ENCODE peak calls at places on chromosomes 11 and 22, in seven cellular contexts. B, Q, R, M, H, K and Y are unnamed samples. For H3K4me1, the result is how much of the 10 kb centered on the place peaks cover.

GRCh38 chr11:86192858-86193257 is 51.7 kb upstream of the EED start:
- DNase-seq in B (no peak), Q (no peak), R (no peak), M (no peak), H (no peak), K (no peak), Y (no peak)

GRCh38 chr11:2580444-2581050 is 119.2 kb downstream of the KCNQ1OT1 start:
- DNase-seq in B (no peak), Q (peak), R (no peak), M (no peak), H (peak), K (no peak), Y (peak)

GRCh38 chr22:19841641-19842385 is 12.9 kb downstream of the GNB1L start:
- DNase-seq in B (no peak), Q (no peak), R (no peak), M (no peak), H (no peak), K (no peak), Y (no peak)

GRCh38 chr11:3807856-3808845 is at the start of gene PGAP2:
- DNase-seq in B (peak), Q (peak), R (peak), M (peak), H (no peak), K (peak), Y (peak)

GRCh38 chr11:9568854-9569587 is 4.4 kb upstream of the WEE1 start:
- DNase-seq in B (peak), Q (peak), R (peak), M (peak), H (no peak), K (peak), Y (peak)

GRCh38 chr22:23233084-23233501 is 52.8 kb downstream of the BCR start:
- DNase-seq in B (no peak), Q (peak), R (no peak), M (no peak), H (no peak), K (no peak), Y (peak)

GRCh38 chr11:67629386-67630229 is at the start of gene NUDT8:
- DNase-seq in B (peak), Q (peak), R (peak), M (peak), H (no peak), K (peak), Y (peak)

GRCh38 chr11:31780078-31780971 is 30.8 kb downstream of the PAX6 start:
- DNase-seq in B (no peak), Q (no peak), R (no peak), M (no peak), H (no peak), K (no peak), Y (no peak)

GRCh38 chr11:134343646-134344045 is 11.9 kb downstream of the GLB1L2 start:
- DNase-seq in B (no peak), Q (no peak), R (no peak), M (no peak), H (peak), K (peak), Y (no peak)

GRCh38 chr11:26849009-26849408 is 127.1 kb upstream of the SLC5A12 start:
- DNase-seq in B (no peak), Q (no peak), R (no peak), M (no peak), H (no peak), K (no peak), Y (peak)

GRCh38 chr11:22347857-22348496 is 9.8 kb downstream of the SLC17A6 start:
- DNase-seq in B (no peak), Q (no peak), R (no peak), M (no peak), H (no peak), K (no peak), Y (no peak)

GRCh38 chr22:32837803-32838202 is 36.3 kb downstream of the TIMP3 start:
- DNase-seq in B (no peak), Q (no peak), R (no peak), M (no peak), H (no peak), K (no peak), Y (no peak)

GRCh38 chr11:118914178-118914918 is 11.4 kb downstream of the BCL9L start:
- DNase-seq in B (peak), Q (peak), R (peak), M (no peak), H (no peak), K (no peak), Y (peak)

GRCh38 chr22:43263645-43264514 is 76.9 kb upstream of the TTLL12 start:
- DNase-seq in B (no peak), Q (no peak), R (peak), M (peak), H (no peak), K (peak), Y (peak)

GRCh38 chr11:27861706-27862430 is 161.6 kb upstream of the BDNF start:
- DNase-seq in B (peak), Q (no peak), R (peak), M (no peak), H (no peak), K (no peak), Y (no peak)

GRCh38 chr11:3840870-3841425 is at the start of gene RHOG:
- DNase-seq in B (peak), Q (peak), R (peak), M (peak), H (peak), K (peak), Y (peak)

GRCh38 chr11:84549221-84549620 is 1077.9 kb downstream of the DLG2 start:
- DNase-seq in B (no peak), Q (no peak), R (no peak), M (peak), H (no peak), K (no peak), Y (no peak)

GRCh38 chr11:3049430-3050243 is 7.6 kb downstream of the CARS1 start:
- DNase-seq in B (peak), Q (no peak), R (peak), M (peak), H (no peak), K (peak), Y (peak)

GRCh38 chr11:112856133-112856532 is 105.1 kb upstream of the NCAM1 start:
- DNase-seq in B (no peak), Q (no peak), R (no peak), M (no peak), H (no peak), K (no peak), Y (no peak)

GRCh38 chr11:39221739-39222138 is 2237.7 kb downstream of the LRRC4C start:
- DNase-seq in B (peak), Q (no peak), R (no peak), M (no peak), H (no peak), K (no peak), Y (no peak)

GRCh38 chr11:110691961-110692360 is 20.3 kb downstream of the ARHGAP20 start:
- DNase-seq in B (no peak), Q (no peak), R (no peak), M (no peak), H (no peak), K (no peak), Y (no peak)

DNA sequence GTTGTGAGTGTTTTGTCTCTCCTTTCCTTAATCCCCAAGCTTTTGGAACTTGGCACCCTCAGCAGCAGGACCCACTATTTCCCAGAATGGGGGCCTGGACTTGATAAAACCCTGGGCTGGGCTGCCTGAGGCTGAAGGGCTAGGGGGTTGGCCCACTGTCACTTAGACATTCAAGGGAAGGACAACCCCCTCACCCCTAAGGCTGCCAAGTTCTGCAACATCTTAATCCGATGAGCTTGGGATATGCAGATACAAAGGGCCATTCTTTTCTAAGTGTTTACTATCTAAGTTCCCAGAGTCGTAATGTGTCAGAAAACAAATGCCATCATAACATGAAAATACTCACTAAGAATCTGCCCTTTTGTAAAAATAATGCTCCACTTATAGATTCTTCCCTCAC is 42.9 kb downstream of the IRAG1 start:
- DNase-seq in B (no peak), Q (no peak), R (no peak), M (no peak), H (no peak), K (no peak), Y (no peak)
- H3K4me1 ChIP-seq in B (under half), Q (under half), R (under half), M (under half), H (half or more), K (under half), Y (under half)

DNA sequence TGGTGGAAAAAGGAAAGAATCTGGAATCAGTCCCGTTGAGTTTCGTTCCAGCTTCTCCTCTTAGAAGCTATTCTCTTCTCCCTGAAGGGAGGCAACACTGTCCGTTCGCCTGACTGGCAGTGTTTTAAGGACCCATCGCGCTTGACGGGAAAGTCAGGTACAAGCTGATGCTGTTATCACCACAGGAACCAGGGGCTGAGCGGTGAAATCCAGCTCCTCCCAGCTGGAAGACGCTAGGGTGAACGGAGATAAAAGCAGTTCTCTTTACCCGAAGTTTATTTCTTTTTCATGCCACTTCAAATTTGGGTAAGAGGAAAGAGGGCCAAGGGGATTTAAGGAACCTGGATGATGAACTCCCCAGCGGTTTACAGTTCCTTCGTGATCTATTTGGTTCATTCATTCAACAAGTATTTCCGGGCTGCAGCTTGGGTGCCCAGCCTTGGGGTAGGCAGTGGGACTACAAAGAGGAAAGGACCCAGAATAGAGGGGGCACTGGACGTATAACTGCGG is 551 bp upstream of the DEUP1 start:
- DNase-seq in B (no peak), Q (peak), R (no peak), M (no peak), H (no peak), K (no peak), Y (no peak)
- H3K4me3 ChIP-seq in B (peak), Q (peak), R (peak), M (no peak), H (peak), K (no peak), Y (no peak)

DNA sequence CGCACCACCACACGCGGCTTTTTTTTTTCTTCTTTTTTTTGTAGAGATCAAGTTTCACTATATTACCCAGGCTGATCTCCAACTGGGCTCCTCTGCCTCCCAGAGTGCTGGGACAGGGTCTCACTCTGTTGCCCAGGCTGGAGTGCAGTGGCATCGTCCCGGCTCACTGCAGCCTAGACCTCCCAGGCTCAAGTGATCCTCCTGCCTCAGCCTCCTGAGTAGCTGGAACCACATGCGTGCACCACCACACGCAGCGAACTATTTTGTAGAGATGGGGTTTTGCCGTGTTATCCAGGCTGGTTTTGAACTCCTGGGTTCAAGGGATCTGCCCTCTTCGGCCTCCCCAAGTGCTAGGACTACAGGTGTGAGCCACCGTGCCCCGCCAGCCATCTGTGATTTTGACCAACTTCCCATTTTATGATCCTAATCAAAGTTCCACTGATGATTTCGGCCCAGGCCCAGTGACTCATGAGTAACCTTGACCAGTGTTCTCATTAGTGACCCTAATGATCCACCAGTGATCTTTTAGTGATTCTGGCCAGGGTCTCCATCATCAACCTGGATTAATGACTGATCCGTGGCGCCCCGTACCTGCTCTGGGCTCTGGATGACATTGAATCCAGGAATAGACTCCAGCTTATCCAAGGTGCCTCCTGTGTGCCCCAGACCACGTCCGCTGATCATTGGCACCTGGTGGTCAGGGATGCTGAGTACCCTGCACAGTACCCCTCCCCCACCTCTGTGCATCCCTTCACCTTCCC is 1.7 kb downstream of the TYMP start:
- DNase-seq in B (no peak), Q (peak), R (no peak), M (no peak), H (no peak), K (no peak), Y (no peak)
- H3K27ac ChIP-seq in B (no peak), Q (no peak), R (no peak), M (no peak), H (peak), K (peak), Y (no peak)

GRCh38 chr11:72144807-72145565 is 9.5 kb downstream of the FOLR3 start:
- DNase-seq in B (peak), Q (no peak), R (peak), M (no peak), H (no peak), K (no peak), Y (no peak)

GRCh38 chr11:72146625-72147024 is 11.1 kb downstream of the FOLR3 start:
- DNase-seq in B (no peak), Q (no peak), R (no peak), M (no peak), H (no peak), K (no peak), Y (no peak)

GRCh38 chr11:72154816-72155215 is 19.3 kb downstream of the FOLR3 start:
- DNase-seq in B (no peak), Q (no peak), R (no peak), M (no peak), H (no peak), K (no peak), Y (no peak)

GRCh38 chr11:72155751-72156150 is 20.2 kb downstream of the FOLR3 start:
- DNase-seq in B (no peak), Q (no peak), R (no peak), M (no peak), H (no peak), K (no peak), Y (no peak)

DNA sequence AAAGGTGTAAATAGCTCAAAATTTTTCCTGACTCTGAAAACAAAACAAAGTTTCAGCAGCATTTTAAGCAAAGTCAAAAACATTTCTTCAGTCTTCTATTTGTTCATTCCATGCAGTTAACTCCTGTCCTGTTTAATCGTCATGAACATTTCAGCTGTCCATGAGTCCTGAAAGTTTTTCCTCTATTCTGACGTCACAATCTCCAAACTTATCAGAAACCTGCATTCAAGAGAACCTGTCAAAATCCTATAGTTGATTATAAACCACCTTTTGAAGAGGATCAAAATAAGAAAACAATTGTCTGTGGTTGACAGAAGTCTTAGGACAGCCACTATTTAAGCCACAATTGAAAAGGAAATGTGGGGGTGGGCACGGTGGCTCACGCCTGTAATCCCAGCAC is 15.4 kb downstream of the FOLR3 start:
- DNase-seq in B (no peak), Q (no peak), R (no peak), M (no peak), H (no peak), K (no peak), Y (no peak)
- H3K4me1 ChIP-seq in B (under half), Q (under half), R (under half), M (under half), H (under half), K (under half), Y (under half)

GRCh38 chr22:38257650-38258246 is 15.1 kb downstream of the TMEM184B start:
- DNase-seq in B (peak), Q (peak), R (no peak), M (no peak), H (no peak), K (no peak), Y (no peak)

GRCh38 chr22:38255697-38256096 is 17.1 kb downstream of the TMEM184B start:
- DNase-seq in B (no peak), Q (no peak), R (no peak), M (no peak), H (no peak), K (no peak), Y (no peak)

GRCh38 chr22:38259370-38259769 is 13.4 kb downstream of the TMEM184B start:
- DNase-seq in B (no peak), Q (no peak), R (no peak), M (no peak), H (no peak), K (no peak), Y (no peak)

GRCh38 chr22:38258895-38259294 is 13.9 kb downstream of the TMEM184B start:
- DNase-seq in B (no peak), Q (no peak), R (no peak), M (no peak), H (no peak), K (no peak), Y (no peak)

DNA sequence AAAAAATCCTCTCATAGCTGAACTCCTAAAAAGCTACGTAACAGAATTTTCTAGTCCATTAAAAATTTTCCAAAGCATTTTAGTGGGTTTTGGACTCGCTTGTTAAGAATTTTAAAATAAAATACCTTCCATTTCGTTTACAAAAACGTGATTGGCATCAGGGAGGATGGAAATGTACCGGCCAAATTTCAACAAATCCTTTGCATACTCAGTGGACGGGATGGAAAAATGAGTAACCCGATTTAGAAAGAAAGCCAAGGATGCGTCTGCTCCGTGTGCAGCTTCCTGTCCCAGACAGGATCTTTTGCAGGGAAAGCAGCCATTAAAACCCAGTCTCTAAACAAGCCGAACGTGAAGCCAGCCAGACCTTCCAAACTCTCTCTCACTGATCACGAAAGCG is 15.6 kb downstream of the TMEM184B start:
- DNase-seq in B (peak), Q (no peak), R (no peak), M (no peak), H (no peak), K (no peak), Y (no peak)
- H3K4me3 ChIP-seq in B (peak), Q (no peak), R (no peak), M (no peak), H (peak), K (no peak), Y (no peak)

GRCh38 chr11:64391839-64392238 is 32.9 kb downstream of the RPS6KA4 start:
- DNase-seq in B (no peak), Q (no peak), R (no peak), M (no peak), H (no peak), K (no peak), Y (no peak)
- H3K27ac ChIP-seq in B (no peak), Q (no peak), R (no peak), M (no peak), H (no peak), K (no peak), Y (no peak)

GRCh38 chr22:30222321-30222720 is 24.2 kb downstream of the LIF start:
- DNase-seq in B (no peak), Q (no peak), R (no peak), M (no peak), H (no peak), K (no peak), Y (no peak)

GRCh38 chr22:30221121-30221992 is 25.2 kb downstream of the LIF start:
- DNase-seq in B (no peak), Q (no peak), R (no peak), M (peak), H (no peak), K (no peak), Y (no peak)

GRCh38 chr22:30219049-30219448 is 27.5 kb downstream of the LIF start:
- DNase-seq in B (no peak), Q (no peak), R (no peak), M (no peak), H (no peak), K (no peak), Y (no peak)

GRCh38 chr22:30219668-30220278 is 26.8 kb downstream of the LIF start:
- DNase-seq in B (no peak), Q (no peak), R (no peak), M (no peak), H (no peak), K (no peak), Y (no peak)

DNA sequence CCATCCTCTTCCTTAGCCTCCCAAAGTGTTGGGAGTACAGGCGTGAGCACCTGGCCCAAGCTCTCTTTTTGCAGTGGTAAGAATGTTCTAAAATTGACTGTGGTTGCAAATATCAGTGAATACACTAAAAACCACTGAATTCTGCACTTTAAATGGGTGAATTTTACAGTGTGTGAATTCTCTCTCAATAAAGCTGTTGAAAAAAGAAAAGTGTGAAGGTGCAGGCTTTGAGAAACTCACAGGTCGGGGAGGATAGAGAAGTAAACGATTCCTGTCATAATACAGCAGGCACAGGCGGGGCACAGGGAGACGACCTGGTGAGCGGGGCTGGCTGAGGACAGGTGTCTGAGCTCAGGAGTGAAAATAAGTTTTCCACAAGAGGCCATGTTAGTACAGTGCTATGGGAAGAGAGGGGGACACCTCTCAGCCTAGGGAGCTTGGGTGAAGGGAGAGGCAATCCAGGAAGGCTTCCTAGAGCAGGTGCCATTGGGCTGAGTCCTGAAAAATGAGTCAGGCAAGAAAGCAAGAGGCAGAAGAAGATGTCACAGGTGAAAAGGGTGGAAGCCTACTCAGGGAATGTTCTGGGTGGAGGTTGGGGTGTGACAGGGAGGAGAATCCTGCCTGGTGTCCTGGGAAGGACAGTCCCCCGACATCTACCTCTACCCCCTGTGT is 26.1 kb downstream of the LIF start:
- DNase-seq in B (no peak), Q (no peak), R (no peak), M (peak), H (no peak), K (no peak), Y (no peak)
- H3K4me1 ChIP-seq in B (under half), Q (under half), R (under half), M (under half), H (under half), K (under half), Y (under half)